ENCODE peak calls at places on chromosomes 11 and 22, in five cellular contexts. One of them, this sample, is unnamed.

GRCh38 chr11:75242722-75243600 is 2.4 kb downstream of the TPBGL start:
- DNase-seq in dorsolateral prefrontal cortex: no peak
- DNase-seq in CD4-positive, alpha-beta T cell: no peak
- DNase-seq in GM23248: no peak
- DNase-seq in heart left ventricle: no peak
- DNase-seq in this sample: no peak

GRCh38 chr22:20438678-20439492 is 1.3 kb upstream of the SCARF2 start:
- DNase-seq in dorsolateral prefrontal cortex: no peak
- DNase-seq in CD4-positive, alpha-beta T cell: no peak
- DNase-seq in GM23248: peak
- DNase-seq in heart left ventricle: peak
- DNase-seq in this sample: no peak

GRCh38 chr11:44992181-44992582 is 41.5 kb upstream of the TP53I11 start:
- DNase-seq in dorsolateral prefrontal cortex: peak
- DNase-seq in CD4-positive, alpha-beta T cell: no peak
- DNase-seq in GM23248: peak
- DNase-seq in heart left ventricle: no peak
- DNase-seq in this sample: no peak

GRCh38 chr22:37486224-37486845 is at the start of gene MFNG:
- DNase-seq in dorsolateral prefrontal cortex: no peak
- DNase-seq in CD4-positive, alpha-beta T cell: peak
- DNase-seq in GM23248: peak
- DNase-seq in heart left ventricle: peak
- DNase-seq in this sample: peak

GRCh38 chr22:31620756-31621480 is 41.1 kb downstream of the PISD start:
- DNase-seq in dorsolateral prefrontal cortex: no peak
- DNase-seq in CD4-positive, alpha-beta T cell: no peak
- DNase-seq in GM23248: no peak
- DNase-seq in heart left ventricle: no peak
- DNase-seq in this sample: no peak

GRCh38 chr11:119641991-119642745 is 86.8 kb downstream of the NECTIN1 start:
- DNase-seq in dorsolateral prefrontal cortex: no peak
- DNase-seq in CD4-positive, alpha-beta T cell: no peak
- DNase-seq in GM23248: peak
- DNase-seq in heart left ventricle: peak
- DNase-seq in this sample: no peak

GRCh38 chr22:19503367-19503766 is 20.8 kb downstream of the CLDN5 start:
- DNase-seq in dorsolateral prefrontal cortex: no peak
- DNase-seq in CD4-positive, alpha-beta T cell: no peak
- DNase-seq in GM23248: no peak
- DNase-seq in heart left ventricle: no peak
- DNase-seq in this sample: no peak

GRCh38 chr22:25281675-25282345 is 62.4 kb downstream of the CRYBB2 start:
- DNase-seq in dorsolateral prefrontal cortex: no peak
- DNase-seq in CD4-positive, alpha-beta T cell: no peak
- DNase-seq in GM23248: no peak
- DNase-seq in heart left ventricle: no peak
- DNase-seq in this sample: no peak

GRCh38 chr11:100663996-100664395 is 23.1 kb upstream of the ARHGAP42 start:
- DNase-seq in dorsolateral prefrontal cortex: no peak
- DNase-seq in CD4-positive, alpha-beta T cell: no peak
- DNase-seq in GM23248: no peak
- DNase-seq in heart left ventricle: no peak
- DNase-seq in this sample: no peak

GRCh38 chr11:43942651-43943356 is 367 bp downstream of the C11orf96 start:
- DNase-seq in dorsolateral prefrontal cortex: no peak
- DNase-seq in CD4-positive, alpha-beta T cell: no peak
- DNase-seq in GM23248: peak
- DNase-seq in heart left ventricle: peak
- DNase-seq in this sample: no peak

GRCh38 chr11:57379732-57380131 is 1.2 kb downstream of the PRG3 start:
- DNase-seq in dorsolateral prefrontal cortex: no peak
- DNase-seq in CD4-positive, alpha-beta T cell: no peak
- DNase-seq in GM23248: peak
- DNase-seq in heart left ventricle: no peak
- DNase-seq in this sample: no peak

GRCh38 chr11:84645988-84646689 is 981.0 kb downstream of the DLG2 start:
- DNase-seq in dorsolateral prefrontal cortex: no peak
- DNase-seq in CD4-positive, alpha-beta T cell: no peak
- DNase-seq in GM23248: no peak
- DNase-seq in heart left ventricle: no peak
- DNase-seq in this sample: no peak

GRCh38 chr11:31813242-31813960 is 2.3 kb upstream of the PAX6 start:
- DNase-seq in dorsolateral prefrontal cortex: no peak
- DNase-seq in CD4-positive, alpha-beta T cell: no peak
- DNase-seq in GM23248: no peak
- DNase-seq in heart left ventricle: no peak
- DNase-seq in this sample: no peak

GRCh38 chr22:36561291-36561811 is 32.4 kb upstream of the EIF3D start:
- DNase-seq in dorsolateral prefrontal cortex: no peak
- DNase-seq in CD4-positive, alpha-beta T cell: no peak
- DNase-seq in GM23248: no peak
- DNase-seq in heart left ventricle: no peak
- DNase-seq in this sample: no peak

GRCh38 chr11:75450826-75451783 is 18.1 kb upstream of the KLHL35 start:
- DNase-seq in dorsolateral prefrontal cortex: no peak
- DNase-seq in CD4-positive, alpha-beta T cell: no peak
- DNase-seq in GM23248: no peak
- DNase-seq in heart left ventricle: peak
- DNase-seq in this sample: no peak

GRCh38 chr22:44646668-44647067 is 55.3 kb upstream of the PRR5 start:
- DNase-seq in dorsolateral prefrontal cortex: no peak
- DNase-seq in CD4-positive, alpha-beta T cell: no peak
- DNase-seq in GM23248: peak
- DNase-seq in heart left ventricle: no peak
- DNase-seq in this sample: no peak

GRCh38 chr11:113114452-113115027 is 153.3 kb downstream of the NCAM1 start:
- DNase-seq in dorsolateral prefrontal cortex: peak
- DNase-seq in CD4-positive, alpha-beta T cell: no peak
- DNase-seq in GM23248: peak
- DNase-seq in heart left ventricle: peak
- DNase-seq in this sample: peak

GRCh38 chr11:113110046-113110445 is 148.8 kb downstream of the NCAM1 start:
- DNase-seq in dorsolateral prefrontal cortex: no peak
- DNase-seq in CD4-positive, alpha-beta T cell: no peak
- DNase-seq in GM23248: no peak
- DNase-seq in heart left ventricle: no peak
- DNase-seq in this sample: no peak

GRCh38 chr11:113113801-113114451 is 152.7 kb downstream of the NCAM1 start:
- DNase-seq in dorsolateral prefrontal cortex: peak
- DNase-seq in CD4-positive, alpha-beta T cell: no peak
- DNase-seq in GM23248: no peak
- DNase-seq in heart left ventricle: no peak
- DNase-seq in this sample: no peak

GRCh38 chr11:113106507-113106906 is 145.3 kb downstream of the NCAM1 start:
- DNase-seq in dorsolateral prefrontal cortex: no peak
- DNase-seq in CD4-positive, alpha-beta T cell: no peak
- DNase-seq in GM23248: peak
- DNase-seq in heart left ventricle: no peak
- DNase-seq in this sample: no peak

GRCh38 chr11:113111156-113111555 is 149.9 kb downstream of the NCAM1 start:
- DNase-seq in dorsolateral prefrontal cortex: no peak
- DNase-seq in CD4-positive, alpha-beta T cell: no peak
- DNase-seq in GM23248: no peak
- DNase-seq in heart left ventricle: no peak
- DNase-seq in this sample: no peak
- H3K27ac ChIP-seq in dorsolateral prefrontal cortex: no peak
- H3K27ac ChIP-seq in CD4-positive, alpha-beta T cell: no peak
- H3K27ac ChIP-seq in GM23248: no peak
- H3K27ac ChIP-seq in heart left ventricle: no peak
- H3K27ac ChIP-seq in this sample: no peak

DNA sequence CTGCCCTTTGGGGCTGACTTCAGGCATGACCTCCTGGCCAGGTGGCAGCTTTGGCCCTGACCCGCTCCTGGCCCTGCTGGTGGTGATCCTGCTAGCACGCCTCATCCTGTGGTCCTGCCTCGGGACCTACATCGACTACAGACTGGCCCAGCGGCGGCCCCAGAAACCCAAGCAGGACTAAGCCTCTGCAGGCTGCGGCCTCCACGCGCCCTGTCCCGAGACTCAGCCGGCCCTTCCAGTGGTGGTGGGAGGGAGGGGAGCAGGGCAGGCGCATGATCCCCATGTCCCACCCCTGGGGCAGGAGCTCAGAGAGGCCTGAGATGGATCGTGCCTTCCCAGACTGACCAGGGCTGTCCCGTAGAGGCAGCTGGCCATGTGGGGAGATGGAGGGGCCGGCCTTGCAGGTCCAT is 2.1 kb downstream of the SMIM38 start:
- DNase-seq in dorsolateral prefrontal cortex: no peak
- DNase-seq in CD4-positive, alpha-beta T cell: no peak
- DNase-seq in GM23248: no peak
- DNase-seq in heart left ventricle: peak
- DNase-seq in this sample: no peak
- H3K27ac ChIP-seq in dorsolateral prefrontal cortex: peak
- H3K27ac ChIP-seq in CD4-positive, alpha-beta T cell: no peak
- H3K27ac ChIP-seq in GM23248: no peak
- H3K27ac ChIP-seq in heart left ventricle: no peak
- H3K27ac ChIP-seq in this sample: peak

GRCh38 chr11:315516-315994 is 1.7 kb downstream of the IFITM1 start:
- DNase-seq in dorsolateral prefrontal cortex: no peak
- DNase-seq in CD4-positive, alpha-beta T cell: no peak
- DNase-seq in GM23248: no peak
- DNase-seq in heart left ventricle: no peak
- DNase-seq in this sample: no peak
- H3K27ac ChIP-seq in dorsolateral prefrontal cortex: peak
- H3K27ac ChIP-seq in CD4-positive, alpha-beta T cell: peak
- H3K27ac ChIP-seq in GM23248: no peak
- H3K27ac ChIP-seq in heart left ventricle: peak
- H3K27ac ChIP-seq in this sample: peak

GRCh38 chr11:27203077-27203476 is 159.9 kb downstream of the CCDC34 start:
- DNase-seq in dorsolateral prefrontal cortex: no peak
- DNase-seq in CD4-positive, alpha-beta T cell: no peak
- DNase-seq in GM23248: no peak
- DNase-seq in heart left ventricle: no peak
- DNase-seq in this sample: no peak

GRCh38 chr11:27205269-27205668 is 157.7 kb downstream of the CCDC34 start:
- DNase-seq in dorsolateral prefrontal cortex: no peak
- DNase-seq in CD4-positive, alpha-beta T cell: no peak
- DNase-seq in GM23248: no peak
- DNase-seq in heart left ventricle: no peak
- DNase-seq in this sample: no peak

GRCh38 chr11:27204527-27204926 is 158.5 kb downstream of the CCDC34 start:
- DNase-seq in dorsolateral prefrontal cortex: no peak
- DNase-seq in CD4-positive, alpha-beta T cell: no peak
- DNase-seq in GM23248: peak
- DNase-seq in heart left ventricle: no peak
- DNase-seq in this sample: no peak

GRCh38 chr11:27201454-27202302 is 161.1 kb downstream of the BBOX1 start:
- DNase-seq in dorsolateral prefrontal cortex: peak
- DNase-seq in CD4-positive, alpha-beta T cell: no peak
- DNase-seq in GM23248: peak
- DNase-seq in heart left ventricle: peak
- DNase-seq in this sample: no peak

GRCh38 chr11:27200779-27201453 is 160.3 kb downstream of the BBOX1 start:
- DNase-seq in dorsolateral prefrontal cortex: no peak
- DNase-seq in CD4-positive, alpha-beta T cell: no peak
- DNase-seq in GM23248: no peak
- DNase-seq in heart left ventricle: no peak
- DNase-seq in this sample: no peak
- H3K27ac ChIP-seq in dorsolateral prefrontal cortex: no peak
- H3K27ac ChIP-seq in CD4-positive, alpha-beta T cell: no peak
- H3K27ac ChIP-seq in GM23248: no peak
- H3K27ac ChIP-seq in heart left ventricle: no peak
- H3K27ac ChIP-seq in this sample: no peak

DNA sequence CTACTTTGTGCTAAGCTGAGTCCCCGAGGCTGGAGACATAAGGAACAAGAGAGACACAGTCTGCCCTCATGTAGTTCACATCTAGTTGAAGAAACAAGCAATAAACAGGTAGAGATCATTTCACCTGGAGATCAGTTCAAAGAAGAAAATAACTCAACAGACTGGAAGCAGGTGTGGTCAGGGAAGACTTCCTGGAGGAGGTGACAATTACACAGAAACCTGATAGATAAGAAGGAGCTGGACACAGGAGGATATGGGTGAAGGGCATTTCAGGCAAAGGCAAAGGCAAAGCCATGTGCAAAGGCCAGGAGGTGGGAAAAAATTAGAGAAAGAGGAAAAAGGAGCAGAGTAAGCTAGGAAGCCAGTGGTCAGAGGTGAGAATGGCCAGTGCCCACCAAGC is 115.6 kb downstream of the MN1 start:
- DNase-seq in dorsolateral prefrontal cortex: no peak
- DNase-seq in CD4-positive, alpha-beta T cell: no peak
- DNase-seq in GM23248: no peak
- DNase-seq in heart left ventricle: no peak
- DNase-seq in this sample: no peak
- H3K27ac ChIP-seq in dorsolateral prefrontal cortex: peak
- H3K27ac ChIP-seq in CD4-positive, alpha-beta T cell: no peak
- H3K27ac ChIP-seq in GM23248: peak
- H3K27ac ChIP-seq in heart left ventricle: peak
- H3K27ac ChIP-seq in this sample: peak

GRCh38 chr11:106761240-106761639 is 257.0 kb downstream of the GUCY1A2 start:
- DNase-seq in dorsolateral prefrontal cortex: no peak
- DNase-seq in CD4-positive, alpha-beta T cell: no peak
- DNase-seq in GM23248: no peak
- DNase-seq in heart left ventricle: no peak
- DNase-seq in this sample: no peak
- H3K27ac ChIP-seq in dorsolateral prefrontal cortex: no peak
- H3K27ac ChIP-seq in CD4-positive, alpha-beta T cell: no peak
- H3K27ac ChIP-seq in GM23248: no peak
- H3K27ac ChIP-seq in heart left ventricle: no peak
- H3K27ac ChIP-seq in this sample: no peak

GRCh38 chr11:69551963-69552362 is 70.5 kb downstream of the LINC01488 start:
- DNase-seq in dorsolateral prefrontal cortex: no peak
- DNase-seq in CD4-positive, alpha-beta T cell: no peak
- DNase-seq in GM23248: no peak
- DNase-seq in heart left ventricle: no peak
- DNase-seq in this sample: no peak
- H3K27ac ChIP-seq in dorsolateral prefrontal cortex: no peak
- H3K27ac ChIP-seq in CD4-positive, alpha-beta T cell: no peak
- H3K27ac ChIP-seq in GM23248: no peak
- H3K27ac ChIP-seq in heart left ventricle: no peak
- H3K27ac ChIP-seq in this sample: no peak

GRCh38 chr11:4044971-4045646 is 49.5 kb upstream of the RRM1 start:
- DNase-seq in dorsolateral prefrontal cortex: no peak
- DNase-seq in CD4-positive, alpha-beta T cell: no peak
- DNase-seq in GM23248: no peak
- DNase-seq in heart left ventricle: no peak
- DNase-seq in this sample: peak
- H3K27ac ChIP-seq in dorsolateral prefrontal cortex: peak
- H3K27ac ChIP-seq in CD4-positive, alpha-beta T cell: no peak
- H3K27ac ChIP-seq in GM23248: no peak
- H3K27ac ChIP-seq in heart left ventricle: no peak
- H3K27ac ChIP-seq in this sample: no peak